ENCODE peak calls at places on chromosomes 5 and 9, in nine cellular contexts. R is ELR; U is effector memory CD4-positive, alpha-beta T cell; Z is activated naive CD4-positive, alpha-beta T cell treated with anti-CD3 and anti-CD28 coated beads, Interleukin-2, amount 50 U/mL, for 72 hours; A is AG09309; P is NCI-H1092 treated with DMSO at 0.1 percent for 48 hours; B is mucosa of descending colon; Y is NCI-H1417; I is EL. H is an unnamed sample.
A peak's percentile ranks its signal among the peaks of the same experiment; 100 is the strongest.

GRCh38 chr5:154087260-154087659 is 48.5 kb downstream of the MFAP3 start:
- DNase-seq in R (peak; percentile 21), U (no peak), Z (no peak), A (no peak), P (no peak), B (no peak), Y (peak; percentile 71), I (peak; percentile 31), H (peak; percentile 81)

GRCh38 chr5:123156577-123157296 is 67.7 kb downstream of the PRDM6 start:
- DNase-seq in R (peak; percentile 45), U (no peak), Z (no peak), A (peak; percentile 66), P (no peak), B (no peak), Y (no peak), I (peak; percentile 70), H (peak; percentile 67)

GRCh38 chr5:133607451-133607850 is 4.9 kb downstream of the FSTL4 start:
- DNase-seq in R (no peak), U (no peak), Z (no peak), A (no peak), P (peak; percentile 59), B (no peak), Y (peak; percentile 34), I (no peak), H (no peak)

GRCh38 chr9:114503009-114503408 is 2.3 kb downstream of the WHRN start:
- DNase-seq in R (no peak), U (no peak), Z (no peak), A (no peak), P (peak; percentile 66), B (no peak), Y (peak; percentile 75), I (no peak), H (no peak)

GRCh38 chr5:55509768-55510522 is 24.8 kb downstream of the PLPP1 start:
- DNase-seq in R (peak; percentile 17), U (no peak), Z (no peak), A (no peak), P (no peak), B (no peak), Y (no peak), I (peak; percentile 22), H (no peak)

GRCh38 chr5:176519810-176520720 is 17.1 kb downstream of the RNF44 start:
- DNase-seq in R (no peak), U (no peak), Z (no peak), A (no peak), P (no peak), B (no peak), Y (no peak), I (no peak), H (no peak)

GRCh38 chr5:37875051-37875787 is 35.4 kb upstream of the GDNF start:
- DNase-seq in R (peak; percentile 89), U (no peak), Z (no peak), A (no peak), P (no peak), B (no peak), Y (no peak), I (peak; percentile 78), H (peak; percentile 39)

GRCh38 chr9:113876806-113877236 is 712 bp downstream of the ZNF618 start:
- DNase-seq in R (peak; percentile 71), U (no peak), Z (no peak), A (no peak), P (peak; percentile 9), B (no peak), Y (no peak), I (no peak), H (no peak)

GRCh38 chr5:145697251-145698016 is 137.7 kb downstream of the PRELID2 start:
- DNase-seq in R (peak; percentile 69), U (no peak), Z (no peak), A (no peak), P (no peak), B (no peak), Y (no peak), I (peak; percentile 53), H (peak; percentile 64)

GRCh38 chr9:123614503-123615258 is 258.7 kb downstream of the CRB2 start:
- DNase-seq in R (no peak), U (no peak), Z (no peak), A (no peak), P (no peak), B (no peak), Y (peak; percentile 32), I (no peak), H (no peak)

GRCh38 chr5:43294226-43294625 is 19.0 kb downstream of the HMGCS1 start:
- DNase-seq in R (peak; percentile 68), U (no peak), Z (no peak), A (no peak), P (no peak), B (no peak), Y (no peak), I (peak; percentile 76), H (no peak)

GRCh38 chr5:119255571-119256356 is 100.1 kb upstream of the TNFAIP8 start:
- DNase-seq in R (peak; percentile 53), U (no peak), Z (no peak), A (no peak), P (no peak), B (peak; percentile 84), Y (no peak), I (peak; percentile 29), H (peak; percentile 16)

GRCh38 chr9:110116543-110116885 is 91.4 kb downstream of the C9orf152 start:
- DNase-seq in R (peak; percentile 89), U (no peak), Z (no peak), A (peak; percentile 92), P (no peak), B (no peak), Y (no peak), I (peak; percentile 96), H (peak; percentile 39)

GRCh38 chr9:96100385-96100978 is 201.5 kb downstream of the HSD17B3 start:
- DNase-seq in R (no peak), U (no peak), Z (no peak), A (no peak), P (peak; percentile 70), B (no peak), Y (no peak), I (no peak), H (peak; percentile 30)

GRCh38 chr5:179272326-179273073 is 72.8 kb downstream of the ADAMTS2 start:
- DNase-seq in R (no peak), U (no peak), Z (no peak), A (no peak), P (no peak), B (peak; percentile 5), Y (no peak), I (no peak), H (no peak)

GRCh38 chr9:71729816-71730526 is 38.3 kb downstream of the CEMIP2 start:
- DNase-seq in R (peak; percentile 50), U (no peak), Z (no peak), A (no peak), P (no peak), B (no peak), Y (no peak), I (peak; percentile 45), H (peak; percentile 11)

GRCh38 chr9:95783426-95783975 is 92.0 kb upstream of the ERCC6L2 start:
- DNase-seq in R (peak; percentile 52), U (no peak), Z (no peak), A (no peak), P (no peak), B (no peak), Y (no peak), I (peak; percentile 51), H (peak; percentile 94)

GRCh38 chr9:15622596-15622995 is 69.8 kb downstream of the CCDC171 start:
- DNase-seq in R (peak; percentile 31), U (no peak), Z (no peak), A (no peak), P (peak; percentile 9), B (no peak), Y (no peak), I (peak; percentile 8), H (no peak)

GRCh38 chr5:149161026-149161687 is 19.9 kb downstream of the ABLIM3 start:
- DNase-seq in R (no peak), U (no peak), Z (no peak), A (no peak), P (no peak), B (no peak), Y (no peak), I (no peak), H (no peak)

GRCh38 chr9:14512942-14513341 is 180.3 kb downstream of the ZDHHC21 start:
- DNase-seq in R (no peak), U (no peak), Z (no peak), A (no peak), P (no peak), B (no peak), Y (no peak), I (no peak), H (no peak)

GRCh38 chr9:124808246-124808956 is 31.5 kb downstream of the OLFML2A start:
- DNase-seq in R (no peak), U (no peak), Z (no peak), A (no peak), P (no peak), B (no peak), Y (no peak), I (no peak), H (no peak)

GRCh38 chr5:172403191-172403794 is 51.0 kb downstream of the SH3PXD2B start:
- DNase-seq in R (no peak), U (no peak), Z (no peak), A (no peak), P (no peak), B (no peak), Y (no peak), I (no peak), H (no peak)

GRCh38 chr5:129249891-129250290 is 155.3 kb downstream of the ISOC1 start:
- DNase-seq in R (no peak), U (no peak), Z (no peak), A (no peak), P (no peak), B (no peak), Y (no peak), I (no peak), H (no peak)

GRCh38 chr9:97697837-97698236 is 697 bp upstream of the XPA start:
- DNase-seq in R (no peak), U (no peak), Z (no peak), A (no peak), P (no peak), B (no peak), Y (no peak), I (no peak), H (no peak)

GRCh38 chr9:122095010-122095767 is 2.1 kb upstream of the TTLL11 start:
- DNase-seq in R (peak; percentile 75), U (no peak), Z (no peak), A (no peak), P (peak; percentile 40), B (peak; percentile 35), Y (no peak), I (peak; percentile 62), H (peak; percentile 65)

GRCh38 chr9:4491621-4491975 is 1.3 kb downstream of the SLC1A1 start:
- DNase-seq in R (no peak), U (no peak), Z (no peak), A (no peak), P (no peak), B (peak; percentile 34), Y (peak; percentile 14), I (no peak), H (no peak)

GRCh38 chr9:81824802-81825770 is 103.1 kb upstream of the SPATA31D4 start:
- DNase-seq in R (peak; percentile 69), U (no peak), Z (no peak), A (no peak), P (no peak), B (no peak), Y (no peak), I (peak; percentile 48), H (no peak)

GRCh38 chr9:94445846-94446245 is 109.0 kb upstream of the PCAT7 start:
- DNase-seq in R (no peak), U (no peak), Z (no peak), A (no peak), P (no peak), B (no peak), Y (no peak), I (no peak), H (no peak)

GRCh38 chr5:169778622-169779596 is 141.8 kb downstream of the DOCK2 start:
- DNase-seq in R (no peak), U (no peak), Z (no peak), A (no peak), P (no peak), B (no peak), Y (no peak), I (no peak), H (no peak)

GRCh38 chr5:14229734-14230133 is 86.6 kb downstream of the TRIO start:
- DNase-seq in R (no peak), U (no peak), Z (no peak), A (no peak), P (no peak), B (no peak), Y (no peak), I (no peak), H (no peak)

GRCh38 chr9:38134578-38134977 is 65.6 kb upstream of the SHB start:
- DNase-seq in R (no peak), U (no peak), Z (no peak), A (no peak), P (no peak), B (no peak), Y (no peak), I (no peak), H (no peak)